ENCODE peak calls at places on chromosome 9, in ten cellular contexts. S is transverse colon; Y is fibroblast of lung; G is DMS53; L is activated B cell treated with CpG ODN at 0.5 μM for 24 hours; J is H1; B is prostate gland; H is NCI-H460; C is stimulated activated CD4-positive, alpha-beta T cell treated with anti-CD3 and anti-CD28 coated beads, Interleukin-12 subunit alpha, Interleukin-12 subunit beta, amount 100 ng/mL, for 48 hours; E is AG09309. V is an unnamed sample.

GRCh38 chr9:86098793-86099694 is at the start of gene GOLM1:
- DNase-seq in E (no peak), J (no peak), H (peak; percentile 61), B (peak; percentile 17), L (peak; percentile 20), G (peak; percentile 86), C (no peak), Y (peak; percentile 58), S (peak; percentile 61), V (peak; percentile 18)

GRCh38 chr9:134940236-134941208 is 22.8 kb upstream of the FCN1 start:
- DNase-seq in J (no peak), C (no peak), H (no peak), L (no peak), S (no peak), B (no peak), G (no peak), E (no peak), Y (no peak), V (no peak)

GRCh38 chr9:114280636-114281315 is 42.1 kb upstream of the ORM1 start:
- DNase-seq in G (no peak), C (no peak), L (no peak), Y (peak; percentile 57), S (no peak), B (no peak), H (no peak), J (no peak), E (no peak), V (no peak)

GRCh38 chr9:2608276-2608675 is 13.3 kb upstream of the VLDLR start:
- DNase-seq in G (no peak), L (no peak), J (no peak), C (no peak), Y (no peak), H (no peak), S (no peak), E (no peak), B (no peak), V (no peak)

GRCh38 chr9:126450537-126451205 is 124.0 kb downstream of the MVB12B start:
- DNase-seq in G (no peak), E (no peak), S (no peak), B (no peak), C (no peak), J (no peak), H (no peak), Y (no peak), L (no peak), V (no peak)

GRCh38 chr9:118829334-118829733 is 539.9 kb downstream of the BRINP1 start:
- DNase-seq in L (no peak), J (no peak), B (no peak), C (no peak), Y (no peak), E (no peak), S (no peak), G (peak; percentile 66), H (no peak), V (peak; percentile 30)

GRCh38 chr9:136840877-136841645 is 1.2 kb upstream of the AJM1 start:
- DNase-seq in C (no peak), J (no peak), B (no peak), L (no peak), E (no peak), G (peak; percentile 98), H (peak; percentile 30), Y (peak; percentile 55), S (peak; percentile 81), V (peak; percentile 57)

GRCh38 chr9:107584186-107584585 is 94.6 kb upstream of the KLF4 start:
- DNase-seq in C (no peak), Y (no peak), S (no peak), E (no peak), L (no peak), J (no peak), H (no peak), G (no peak), B (no peak), V (no peak)

GRCh38 chr9:81078555-81078954 is 610.8 kb downstream of the TLE1 start:
- DNase-seq in Y (peak; percentile 27), L (no peak), H (no peak), B (no peak), C (no peak), G (no peak), S (no peak), J (no peak), E (no peak), V (no peak)

GRCh38 chr9:34554211-34555001 is 31.6 kb upstream of the ENHO start:
- DNase-seq in S (no peak), C (no peak), E (no peak), Y (no peak), J (no peak), L (no peak), G (peak; percentile 22), H (no peak), B (no peak), V (no peak)

GRCh38 chr9:133129001-133129799 is 8.2 kb upstream of the RALGDS start:
- DNase-seq in J (no peak), G (no peak), H (no peak), E (no peak), C (no peak), S (peak; percentile 8), B (peak; percentile 57), L (no peak), Y (no peak), V (no peak)

GRCh38 chr9:92055624-92056023 is 59.6 kb downstream of the SPTLC1 start:
- DNase-seq in B (no peak), L (no peak), E (no peak), J (peak; percentile 29), G (no peak), S (no peak), Y (no peak), C (no peak), H (no peak), V (no peak)

GRCh38 chr9:127853312-127854168 is 918 bp downstream of the ENG start:
- DNase-seq in H (no peak), L (no peak), B (no peak), E (no peak), G (no peak), C (no peak), J (no peak), S (no peak), Y (peak; percentile 39), V (no peak)

GRCh38 chr9:125049212-125049611 is 94.1 kb downstream of the SCAI start:
- DNase-seq in E (no peak), C (no peak), G (no peak), B (no peak), H (no peak), J (no peak), S (no peak), Y (no peak), L (no peak), V (no peak)

GRCh38 chr9:111868475-111868874 is 28.1 kb upstream of the UGCG start:
- DNase-seq in L (no peak), H (no peak), J (no peak), C (no peak), G (peak; percentile 37), Y (no peak), S (no peak), E (no peak), B (no peak), V (no peak)

GRCh38 chr9:2291980-2292704 is 277.0 kb downstream of the SMARCA2 start:
- DNase-seq in G (peak; percentile 77), L (no peak), S (no peak), E (no peak), C (no peak), H (no peak), B (peak; percentile 53), J (no peak), Y (peak; percentile 13), V (no peak)